ENCODE peak calls at places on chromosomes 1 and 21, in ten cellular contexts. H is NCI-H345; S is stimulated activated CD4-positive, alpha-beta T cell treated with anti-CD3 and anti-CD28 coated beads, Interleukin-1b, Interleukin-23, amount 100 ng/mL, for 4 hours; E is substantia nigra; Q is IMR-90; A is BJ; G is left colon; D is H9; Z is HCEC 1CT; X is heart left ventricle. F is an unnamed sample.

GRCh38 chr1:201171063-201172036 is 17.1 kb upstream of the TMEM9 start:
- DNase-seq in H (peak), S (peak), E (peak), Q (peak), A (no peak), G (peak), D (peak), Z (peak), X (peak), F (peak)

GRCh38 chr1:65055754-65056153 is 89.4 kb upstream of the JAK1 start:
- DNase-seq in H (no peak), S (no peak), E (no peak), Q (no peak), A (no peak), G (no peak), D (no peak), Z (no peak), X (no peak), F (no peak)

GRCh38 chr1:101820080-101820479 is 176.6 kb downstream of the OLFM3 start:
- DNase-seq in H (peak), S (no peak), E (no peak), Q (peak), A (no peak), G (no peak), D (no peak), Z (peak), X (no peak), F (peak)

GRCh38 chr1:27954186-27954585 is 5.6 kb upstream of the XKR8 start:
- DNase-seq in H (no peak), S (no peak), E (no peak), Q (no peak), A (no peak), G (no peak), D (no peak), Z (no peak), X (no peak), F (no peak)

GRCh38 chr1:70090146-70090545 is 115.2 kb downstream of the LRRC40 start:
- DNase-seq in H (no peak), S (no peak), E (no peak), Q (peak), A (no peak), G (no peak), D (no peak), Z (peak), X (no peak), F (peak)

GRCh38 chr1:150604226-150604588 is 24.8 kb upstream of the MCL1 start:
- DNase-seq in H (no peak), S (no peak), E (no peak), Q (no peak), A (no peak), G (no peak), D (no peak), Z (no peak), X (no peak), F (no peak)

GRCh38 chr1:168966217-168966616 is 140.3 kb upstream of the ATP1B1 start:
- DNase-seq in H (no peak), S (no peak), E (no peak), Q (no peak), A (no peak), G (no peak), D (no peak), Z (no peak), X (no peak), F (no peak)

GRCh38 chr1:9652379-9653194 is 1.1 kb downstream of the PIK3CD start:
- DNase-seq in H (no peak), S (peak), E (no peak), Q (peak), A (no peak), G (no peak), D (no peak), Z (no peak), X (no peak), F (peak)

GRCh38 chr1:56029329-56030003 is 549.9 kb downstream of the PLPP3 start:
- DNase-seq in H (no peak), S (no peak), E (no peak), Q (peak), A (no peak), G (peak), D (no peak), Z (no peak), X (no peak), F (no peak)

GRCh38 chr1:229032455-229032854 is 238.5 kb upstream of the RAB4A start:
- DNase-seq in H (no peak), S (no peak), E (no peak), Q (no peak), A (no peak), G (no peak), D (no peak), Z (no peak), X (no peak), F (no peak)

GRCh38 chr1:62144238-62144831 is 50.3 kb upstream of the L1TD1 start:
- DNase-seq in H (peak), S (no peak), E (peak), Q (peak), A (no peak), G (no peak), D (peak), Z (peak), X (no peak), F (peak)

GRCh38 chr1:19869929-19870328 is 12.3 kb upstream of the OTUD3 start:
- DNase-seq in H (no peak), S (no peak), E (no peak), Q (peak), A (no peak), G (no peak), D (no peak), Z (peak), X (no peak), F (peak)

GRCh38 chr1:39204441-39205081 is at the start of gene MACF1:
- DNase-seq in H (no peak), S (no peak), E (no peak), Q (peak), A (peak), G (peak), D (peak), Z (peak), X (peak), F (peak)

GRCh38 chr1:222263791-222264190 is 284.1 kb downstream of the HHIPL2 start:
- DNase-seq in H (no peak), S (no peak), E (no peak), Q (peak), A (no peak), G (no peak), D (no peak), Z (no peak), X (no peak), F (no peak)

GRCh38 chr21:44891631-44892031 is 18.1 kb upstream of the PTTG1IP start:
- DNase-seq in H (no peak), S (no peak), E (no peak), Q (no peak), A (no peak), G (no peak), D (no peak), Z (no peak), X (peak), F (no peak)

GRCh38 chr1:180116964-180117763 is 37.5 kb upstream of the QSOX1 start:
- DNase-seq in H (no peak), S (no peak), E (no peak), Q (peak), A (no peak), G (no peak), D (no peak), Z (peak), X (peak), F (no peak)

GRCh38 chr1:13517193-13517812 is 3.5 kb upstream of the LRRC38 start:
- DNase-seq in H (no peak), S (no peak), E (peak), Q (no peak), A (no peak), G (no peak), D (peak), Z (peak), X (no peak), F (no peak)

GRCh38 chr1:30422251-30422650 is 301.1 kb downstream of the MATN1 start:
- DNase-seq in H (no peak), S (no peak), E (no peak), Q (no peak), A (no peak), G (peak), D (peak), Z (no peak), X (no peak), F (no peak)

GRCh38 chr1:169124459-169124858 is 18.0 kb downstream of the ATP1B1 start:
- DNase-seq in H (no peak), S (no peak), E (no peak), Q (no peak), A (no peak), G (no peak), D (no peak), Z (no peak), X (no peak), F (no peak)

GRCh38 chr1:173329747-173330146 is 122.6 kb upstream of the TNFSF4 start:
- DNase-seq in H (no peak), S (no peak), E (no peak), Q (peak), A (no peak), G (no peak), D (no peak), Z (peak), X (no peak), F (peak)

GRCh38 chr1:239354211-239354610 is 32.2 kb upstream of the CHRM3 start:
- DNase-seq in H (no peak), S (no peak), E (no peak), Q (no peak), A (peak), G (no peak), D (no peak), Z (no peak), X (no peak), F (no peak)

GRCh38 chr1:9111357-9111691 is 17.6 kb downstream of the GPR157 start:
- DNase-seq in H (no peak), S (no peak), E (no peak), Q (no peak), A (no peak), G (no peak), D (no peak), Z (no peak), X (no peak), F (no peak)

GRCh38 chr1:36223373-36223995 is 759 bp upstream of the THRAP3 start:
- DNase-seq in H (no peak), S (no peak), E (no peak), Q (peak), A (no peak), G (no peak), D (no peak), Z (peak), X (no peak), F (peak)

GRCh38 chr1:12177999-12178441 is 11.2 kb downstream of the TNFRSF1B start:
- DNase-seq in H (peak), S (peak), E (no peak), Q (peak), A (peak), G (no peak), D (peak), Z (peak), X (peak), F (peak)

GRCh38 chr1:212186427-212187207 is 98.6 kb upstream of the PPP2R5A start:
- DNase-seq in H (no peak), S (no peak), E (no peak), Q (no peak), A (no peak), G (peak), D (no peak), Z (no peak), X (no peak), F (no peak)

F was measured in adipocyte.